ENCODE peak calls at places on chromosome 5, in nine cellular contexts. J is A549, P is HCT116, I is K562, B is Panc1, G is SK-N-SH, N is HepG2, H is HL-60, V is GM12878. S is an unnamed sample.

GRCh38 chr5:79759436-79759835 is 69.8 kb downstream of the CMYA5 start:
- DNase-seq in G (no peak), V (no peak), B (no peak), H (no peak), J (no peak), I (no peak), N (no peak), P (no peak), S (no peak)

GRCh38 chr5:137856201-137856600 is 11.5 kb upstream of the MYOT start:
- DNase-seq in G (no peak), J (no peak), N (no peak), V (no peak), P (no peak), B (no peak), I (no peak), H (no peak), S (no peak)

GRCh38 chr5:141522301-141522700 is 33.4 kb downstream of the PCDHGC5 start:
- DNase-seq in B (no peak), J (no peak), I (no peak), P (no peak), V (no peak), N (no peak), H (no peak), G (no peak), S (no peak)

GRCh38 chr5:64074533-64074932 is 91.1 kb upstream of the RNF180 start:
- DNase-seq in H (peak; percentile 1), J (peak; percentile 49), B (peak; percentile 15), G (peak; percentile 43), N (peak; percentile 21), I (peak; percentile 29), V (no peak), P (no peak), S (peak; percentile 81)

GRCh38 chr5:9209846-9210547 is 335.9 kb downstream of the SEMA5A start:
- DNase-seq in G (no peak), H (no peak), I (no peak), P (no peak), J (no peak), N (no peak), B (no peak), V (no peak), S (no peak)

GRCh38 chr5:166810721-166811120 is 1480.7 kb upstream of the WWC1 start:
- DNase-seq in P (no peak), J (no peak), V (no peak), H (no peak), N (no peak), I (no peak), B (no peak), G (no peak), S (no peak)

GRCh38 chr5:15001512-15001911 is 129.9 kb upstream of the ANKH start:
- DNase-seq in H (no peak), B (no peak), N (no peak), I (no peak), V (no peak), P (no peak), J (no peak), G (no peak), S (no peak)

GRCh38 chr5:54021413-54022155 is 288.8 kb downstream of the ARL15 start:
- DNase-seq in H (peak; percentile 49), G (no peak), I (no peak), V (no peak), N (no peak), B (no peak), J (no peak), P (no peak), S (no peak)

GRCh38 chr5:173627860-173628392 is 11.5 kb upstream of the BOD1 start:
- DNase-seq in V (no peak), I (no peak), H (no peak), J (no peak), N (no peak), G (no peak), P (no peak), B (no peak), S (peak; percentile 76)

GRCh38 chr5:173630724-173631365 is 14.4 kb upstream of the BOD1 start:
- DNase-seq in H (no peak), N (no peak), I (no peak), P (no peak), B (no peak), J (no peak), V (no peak), G (peak; percentile 30), S (no peak)

GRCh38 chr5:173631478-173631877 is 15.0 kb upstream of the BOD1 start:
- DNase-seq in N (no peak), B (no peak), G (no peak), H (no peak), J (no peak), V (no peak), I (no peak), P (no peak), S (no peak)

GRCh38 chr5:173628501-173628900 is 12.1 kb upstream of the BOD1 start:
- DNase-seq in G (no peak), B (no peak), J (no peak), I (no peak), N (no peak), V (no peak), H (no peak), P (no peak), S (no peak)

GRCh38 chr5:173629628-173630027 is 13.2 kb upstream of the BOD1 start:
- DNase-seq in N (no peak), V (no peak), P (no peak), J (peak; percentile 34), H (no peak), B (no peak), I (peak; percentile 62), G (peak; percentile 56), S (peak; percentile 79)
- TF ChIP-seq CTCF in N (peak; percentile 71), V (peak; percentile 54), P (peak; percentile 68), J (peak; percentile 28), H (no peak), B (peak; percentile 67), I (peak; percentile 64), G (peak; percentile 45), S (peak; percentile 74)

GRCh38 chr5:122073023-122073422 is 5.0 kb downstream of the LOX start:
- DNase-seq in B (no peak), I (no peak), P (no peak), H (no peak), N (no peak), G (no peak), J (no peak), V (no peak), S (no peak)

GRCh38 chr5:122062205-122062604 is 15.9 kb downstream of the LOX start:
- DNase-seq in P (no peak), J (no peak), G (no peak), N (no peak), V (no peak), B (no peak), H (no peak), I (no peak), S (no peak)

GRCh38 chr5:122064992-122065391 is 13.1 kb downstream of the LOX start:
- DNase-seq in B (no peak), N (no peak), H (no peak), P (no peak), V (no peak), G (no peak), J (no peak), I (no peak), S (no peak)

GRCh38 chr5:122063836-122064235 is 14.2 kb downstream of the LOX start:
- DNase-seq in I (no peak), G (no peak), N (no peak), H (no peak), V (no peak), P (no peak), B (no peak), J (no peak), S (no peak)

DNA sequence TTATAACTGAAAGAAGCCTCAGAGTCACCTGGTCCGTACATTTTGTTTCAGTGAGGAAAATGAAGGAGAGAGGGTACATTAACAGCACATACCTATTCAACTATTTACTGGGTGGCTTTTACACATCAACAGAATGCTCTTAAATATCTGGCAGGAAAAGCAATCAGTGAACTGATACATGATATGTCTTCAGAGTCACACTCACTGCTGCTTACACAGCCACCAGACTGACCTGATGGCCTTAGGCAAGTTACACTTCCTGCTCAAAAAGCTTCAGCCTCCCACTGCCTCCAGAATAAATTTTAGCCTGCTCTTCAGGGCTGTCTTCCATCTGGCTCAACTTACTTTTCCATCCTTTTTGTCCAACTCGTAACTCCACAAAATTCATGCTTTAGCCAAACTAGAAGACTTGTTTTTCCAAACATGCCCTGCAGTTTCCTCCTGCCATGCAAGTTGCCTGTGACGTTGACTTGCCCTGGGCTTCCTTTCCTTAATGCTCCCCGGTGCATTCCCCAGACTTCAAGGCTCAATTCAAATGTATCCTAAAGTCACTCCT is 10.7 kb downstream of the LOX start:
- DNase-seq in G (no peak), B (no peak), H (no peak), N (no peak), I (no peak), P (no peak), J (no peak), V (no peak), S (peak; percentile 31)
- TF ChIP-seq REST in G (no peak), B (no peak), H (no peak), N (no peak), I (no peak), P (no peak), J (no peak), V (no peak), S (no peak)

GRCh38 chr5:172093965-172094364 is 87.5 kb upstream of the FBXW11 start:
- DNase-seq in B (no peak), J (no peak), P (no peak), N (no peak), G (peak; percentile 71), V (no peak), I (no peak), H (no peak), S (no peak)

GRCh38 chr5:172093559-172093958 is 87.1 kb upstream of the FBXW11 start:
- DNase-seq in N (no peak), B (no peak), I (no peak), H (no peak), J (no peak), V (no peak), P (no peak), G (no peak), S (no peak)

GRCh38 chr5:172097356-172097755 is 90.7 kb downstream of the STK10 start:
- DNase-seq in I (no peak), V (no peak), P (no peak), N (no peak), H (no peak), G (no peak), J (no peak), B (no peak), S (no peak)

GRCh38 chr5:172096184-172096941 is 89.9 kb upstream of the FBXW11 start:
- DNase-seq in G (no peak), V (no peak), I (no peak), H (no peak), P (no peak), B (no peak), N (no peak), J (no peak), S (no peak)

DNA sequence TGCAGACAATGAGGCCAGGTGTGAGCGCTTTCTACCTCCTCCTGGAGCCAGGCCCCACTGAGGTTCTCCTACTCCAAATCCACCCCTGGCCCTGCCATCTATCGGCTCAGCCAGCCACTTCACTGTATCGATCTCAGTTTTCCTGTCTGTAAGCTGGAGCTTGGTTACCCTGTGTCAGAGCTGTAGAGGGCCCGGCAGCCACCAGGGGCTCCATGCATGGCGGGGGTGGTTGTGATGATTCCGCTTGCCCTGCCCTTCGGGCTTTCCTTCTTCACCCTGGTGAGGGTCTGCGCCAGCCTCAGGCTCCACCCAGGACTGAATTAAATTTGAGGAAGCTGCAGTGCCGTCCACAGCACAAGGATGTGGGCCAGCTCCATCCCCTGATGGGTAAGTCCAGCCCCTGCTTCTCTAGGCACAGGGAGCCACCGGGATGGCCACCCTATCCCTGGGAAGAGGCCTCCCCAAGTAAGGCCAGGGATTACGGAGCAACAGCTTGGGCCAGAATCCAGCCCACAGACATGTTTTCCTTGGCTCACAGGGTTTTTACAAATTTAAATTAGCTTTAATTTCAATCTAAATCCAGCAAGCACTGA is 89.0 kb upstream of the FBXW11 start:
- DNase-seq in B (no peak), P (no peak), H (no peak), V (no peak), G (no peak), J (no peak), I (no peak), N (no peak), S (peak; percentile 58)
- TF ChIP-seq CTCF in B (no peak), P (no peak), H (no peak), V (no peak), G (no peak), J (no peak), I (no peak), N (no peak), S (peak; percentile 37)

GRCh38 chr5:139147743-139148079 is 50.5 kb downstream of the SIL1 start:
- DNase-seq in G (peak; percentile 65), J (no peak), H (no peak), V (no peak), I (no peak), B (no peak), P (no peak), N (no peak), S (no peak)

GRCh38 chr5:139148986-139149385 is 49.2 kb downstream of the SIL1 start:
- DNase-seq in J (no peak), I (no peak), G (no peak), B (no peak), H (no peak), P (no peak), V (no peak), N (no peak), S (no peak)

GRCh38 chr5:139148306-139148705 is 49.9 kb downstream of the SIL1 start:
- DNase-seq in I (no peak), P (no peak), B (no peak), G (no peak), N (no peak), H (no peak), V (no peak), J (no peak), S (no peak)

GRCh38 chr5:139149477-139150199 is 48.5 kb downstream of the SIL1 start:
- DNase-seq in H (peak; percentile 76), J (no peak), P (no peak), B (no peak), G (no peak), N (no peak), V (no peak), I (no peak), S (no peak)

GRCh38 chr5:139146809-139147742 is 51.1 kb downstream of the SIL1 start:
- DNase-seq in B (no peak), N (no peak), J (no peak), P (no peak), H (no peak), V (no peak), I (no peak), G (no peak), S (no peak)
- TF ChIP-seq REST in B (no peak), N (no peak), J (no peak), P (no peak), H (no peak), V (no peak), I (no peak), G (no peak), S (no peak)

S was measured in GM23338.